ENCODE peak calls at places on chromosomes 13 and 19, in eight cellular contexts. M is left cardiac atrium; Q is HFFc6; U is stimulated activated CD8-positive, alpha-beta memory T cell treated with anti-CD3 and anti-CD28 coated beads, Interleukin-7, amount 100 ng/mL, for 1 hour; Y is stimulated activated CD4-positive, alpha-beta T cell treated with anti-CD3 and anti-CD28 coated beads, Interleukin-1b, Interleukin-23, amount 100 ng/mL, for 4 hours; E is tibial nerve; A is stimulated activated naive CD8-positive, alpha-beta T cell treated with anti-CD3 and anti-CD28 coated beads, Interleukin-15, Interleukin-2, amounts not matched to agents 100 U/mL and 50 U/mL, for 24 hours; B is progenitor cell of endocrine pancreas. R is an unnamed sample.

GRCh38 chr13:107827840-107828549 is 387.3 kb downstream of the LIG4 start:
- DNase-seq in M (no peak), Q (no peak), U (no peak), Y (no peak), E (no peak), A (no peak), B (no peak), R (no peak)

GRCh38 chr13:101341464-101341863 is 74.8 kb downstream of the NALCN start:
- DNase-seq in M (no peak), Q (peak), U (no peak), Y (no peak), E (no peak), A (no peak), B (no peak), R (no peak)

GRCh38 chr13:94641432-94641941 is 39.8 kb downstream of the GPR180 start:
- DNase-seq in M (no peak), Q (peak), U (no peak), Y (no peak), E (no peak), A (no peak), B (no peak), R (peak)

GRCh38 chr19:47613165-47614146 is 4.5 kb downstream of the BICRA start:
- DNase-seq in M (no peak), Q (peak), U (no peak), Y (no peak), E (no peak), A (no peak), B (no peak), R (peak)

GRCh38 chr13:85710545-85710944 is 88.7 kb downstream of the SLITRK6 start:
- DNase-seq in M (no peak), Q (no peak), U (no peak), Y (no peak), E (no peak), A (no peak), B (no peak), R (no peak)

GRCh38 chr19:3586124-3586626 is 897 bp downstream of the GIPC3 start:
- DNase-seq in M (no peak), Q (no peak), U (peak), Y (peak), E (no peak), A (peak), B (no peak), R (no peak)

GRCh38 chr13:44471686-44472085 is 98.1 kb downstream of the SERP2 start:
- DNase-seq in M (no peak), Q (peak), U (no peak), Y (no peak), E (no peak), A (no peak), B (no peak), R (peak)

GRCh38 chr13:23918208-23918607 is 20.9 kb upstream of the C1QTNF9B start:
- DNase-seq in M (no peak), Q (peak), U (no peak), Y (no peak), E (no peak), A (no peak), B (no peak), R (peak)

GRCh38 chr19:53696951-53697350 is 65.2 kb downstream of the DPRX start:
- DNase-seq in M (no peak), Q (no peak), U (no peak), Y (no peak), E (no peak), A (no peak), B (no peak), R (no peak)

GRCh38 chr13:72453161-72453560 is 274.3 kb downstream of the MZT1 start:
- DNase-seq in M (no peak), Q (no peak), U (no peak), Y (no peak), E (no peak), A (no peak), B (no peak), R (no peak)

GRCh38 chr13:95926231-95926630 is 127.0 kb downstream of the UGGT2 start:
- DNase-seq in M (no peak), Q (no peak), U (no peak), Y (no peak), E (no peak), A (no peak), B (no peak), R (no peak)

GRCh38 chr13:38180670-38181069 is 169.0 kb upstream of the UFM1 start:
- DNase-seq in M (no peak), Q (no peak), U (no peak), Y (no peak), E (no peak), A (no peak), B (no peak), R (no peak)

GRCh38 chr13:47232516-47232915 is 335.7 kb upstream of the HTR2A start:
- DNase-seq in M (no peak), Q (no peak), U (no peak), Y (no peak), E (no peak), A (no peak), B (no peak), R (no peak)

GRCh38 chr19:50794074-50794777 is 4.0 kb downstream of the ACP4 start:
- DNase-seq in M (no peak), Q (no peak), U (no peak), Y (peak), E (no peak), A (peak), B (no peak), R (peak)

GRCh38 chr13:113646376-113646775 is 11.6 kb downstream of the ATP4B start:
- DNase-seq in M (no peak), Q (no peak), U (no peak), Y (no peak), E (no peak), A (no peak), B (no peak), R (no peak)

GRCh38 chr19:4969772-4970531 is 1.0 kb downstream of the KDM4B start:
- DNase-seq in M (no peak), Q (no peak), U (no peak), Y (no peak), E (no peak), A (no peak), B (no peak), R (peak)

GRCh38 chr19:35774274-35775045 is 904 bp upstream of the ARHGAP33 start:
- DNase-seq in M (no peak), Q (no peak), U (no peak), Y (no peak), E (no peak), A (no peak), B (no peak), R (no peak)

GRCh38 chr19:49773663-49774305 is 7.0 kb downstream of the AP2A1 start:
- DNase-seq in M (no peak), Q (no peak), U (no peak), Y (no peak), E (no peak), A (no peak), B (no peak), R (no peak)

GRCh38 chr13:95298971-95299627 is 2.2 kb downstream of the ABCC4 start:
- DNase-seq in M (no peak), Q (peak), U (no peak), Y (no peak), E (no peak), A (peak), B (no peak), R (peak)

GRCh38 chr19:41398603-41399002 is 985 bp downstream of the BCKDHA start:
- DNase-seq in M (no peak), Q (no peak), U (no peak), Y (no peak), E (no peak), A (no peak), B (no peak), R (no peak)

GRCh38 chr19:36009633-36010379 is 1.2 kb upstream of the SYNE4 start:
- DNase-seq in M (no peak), Q (no peak), U (no peak), Y (no peak), E (no peak), A (no peak), B (no peak), R (no peak)